ENCODE peak calls at places on chromosomes 4 and X, in ten cellular contexts. Q is erythroblast, P is ovary, H is upper lobe of left lung, N is adrenal gland, E is stomach, B is lower leg skin, V is K562, L is prostate gland, Z is breast epithelium. R is an unnamed sample.

GRCh38 chr4:140641789-140642439 is 73.2 kb upstream of the UCP1 start:
- DNase-seq in Q (no peak), P (peak), H (peak), N (no peak), E (peak), B (no peak), V (no peak), L (peak), Z (peak), R (no peak)

GRCh38 chrX:16138108-16138427 is 14.7 kb downstream of the GRPR start:
- DNase-seq in Q (no peak), P (no peak), H (no peak), N (no peak), E (no peak), B (no peak), V (no peak), L (no peak), Z (no peak), R (no peak)

GRCh38 chrX:152817082-152817744 is 13.3 kb downstream of the CETN2 start:
- DNase-seq in Q (peak), P (no peak), H (no peak), N (no peak), E (no peak), B (no peak), V (peak), L (no peak), Z (no peak), R (no peak)

GRCh38 chr4:3291969-3292570 is 751 bp upstream of the RGS12 start:
- DNase-seq in Q (peak), P (peak), H (peak), N (peak), E (peak), B (peak), V (peak), L (peak), Z (peak), R (peak)

GRCh38 chrX:130704053-130705038 is 198.7 kb downstream of the ENOX2 start:
- DNase-seq in Q (no peak), P (no peak), H (no peak), N (no peak), E (no peak), B (no peak), V (no peak), L (no peak), Z (no peak), R (no peak)

GRCh38 chr4:77167866-77168265 is 10.9 kb downstream of the CCNG2 start:
- DNase-seq in Q (no peak), P (no peak), H (no peak), N (no peak), E (no peak), B (no peak), V (no peak), L (no peak), Z (no peak), R (no peak)

GRCh38 chr4:151169223-151169622 is 69.8 kb downstream of the RPS3A start:
- DNase-seq in Q (no peak), P (peak), H (peak), N (peak), E (peak), B (peak), V (no peak), L (no peak), Z (no peak), R (no peak)

GRCh38 chr4:127809173-127809800 is 27.2 kb downstream of the HSPA4L start:
- DNase-seq in Q (no peak), P (no peak), H (no peak), N (no peak), E (no peak), B (no peak), V (no peak), L (no peak), Z (no peak), R (no peak)

GRCh38 chrX:46961574-46962279 is 49.5 kb downstream of the JADE3 start:
- DNase-seq in Q (no peak), P (no peak), H (no peak), N (no peak), E (no peak), B (no peak), V (no peak), L (no peak), Z (no peak), R (no peak)

GRCh38 chr4:75542824-75543223 is 13.0 kb upstream of the ODAPH start:
- DNase-seq in Q (no peak), P (no peak), H (no peak), N (no peak), E (no peak), B (no peak), V (no peak), L (no peak), Z (no peak), R (peak)

GRCh38 chr4:146243141-146243882 is 29.0 kb downstream of the REELD1 start:
- DNase-seq in Q (peak), P (no peak), H (no peak), N (peak), E (no peak), B (no peak), V (peak), L (no peak), Z (no peak), R (no peak)

GRCh38 chrX:45710081-45710801 is 509.6 kb upstream of the DIPK2B start:
- DNase-seq in Q (no peak), P (no peak), H (no peak), N (no peak), E (no peak), B (no peak), V (no peak), L (no peak), Z (no peak), R (no peak)

GRCh38 chr4:151644625-151645024 is 116.2 kb downstream of the GATB start:
- DNase-seq in Q (peak), P (no peak), H (no peak), N (no peak), E (no peak), B (no peak), V (peak), L (no peak), Z (no peak), R (peak)

GRCh38 chr4:44447563-44448504 is 775 bp downstream of the KCTD8 start:
- DNase-seq in Q (peak), P (peak), H (peak), N (peak), E (peak), B (peak), V (no peak), L (peak), Z (peak), R (no peak)
- TF ChIP-seq POLR2A in Q (no peak), P (no peak), H (no peak), N (peak), E (no peak), B (no peak), V (no peak), L (no peak), Z (no peak), R (no peak)

GRCh38 chrX:54044877-54045328 is 630 bp upstream of the PHF8 start:
- DNase-seq in Q (no peak), P (no peak), H (no peak), N (no peak), E (no peak), B (no peak), V (no peak), L (no peak), Z (no peak), R (no peak)
- TF ChIP-seq POLR2A in Q (no peak), P (no peak), H (no peak), N (peak), E (no peak), B (no peak), V (no peak), L (no peak), Z (no peak), R (no peak)

DNA sequence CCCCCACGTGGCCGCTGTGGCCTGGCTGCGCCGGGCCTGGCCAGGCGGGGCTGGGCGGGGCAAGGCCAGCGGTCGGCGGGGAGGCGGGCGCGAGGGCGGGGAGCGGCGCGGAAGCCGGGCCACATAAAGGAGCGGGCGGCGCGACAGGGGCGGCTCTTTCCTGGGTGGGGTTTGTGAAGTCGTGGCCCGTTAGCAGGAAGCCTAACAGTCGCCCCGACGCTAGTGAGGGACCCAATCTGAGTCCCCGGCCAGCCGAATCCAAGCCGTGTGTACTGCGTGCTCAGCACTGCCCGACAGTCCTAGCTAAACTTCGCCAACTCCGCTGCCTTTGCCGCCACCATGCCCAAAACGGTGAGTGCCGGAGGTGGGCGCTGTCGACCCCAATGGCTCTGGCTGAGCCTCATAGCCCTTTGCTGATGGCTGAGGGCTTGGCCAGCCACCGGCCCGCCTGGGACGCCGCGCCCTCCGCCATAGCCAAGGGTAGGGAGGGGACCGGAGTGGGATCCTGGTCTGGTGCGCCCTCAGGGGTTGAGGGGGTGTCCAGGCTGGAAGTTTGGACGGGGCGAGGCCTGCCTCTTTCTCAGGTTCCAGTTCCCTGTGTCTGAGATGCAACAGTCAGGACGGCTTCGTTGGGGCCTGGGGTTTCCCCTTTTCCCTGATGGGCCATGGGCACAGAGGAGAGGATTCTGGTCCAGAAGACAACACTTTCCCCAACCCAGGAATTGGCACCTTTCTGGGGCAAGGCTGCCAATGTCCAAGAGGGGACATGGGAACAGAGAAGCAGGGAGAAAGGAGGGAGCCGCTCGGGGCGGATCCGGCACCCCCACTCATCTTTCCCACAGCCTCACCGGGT is at the start of gene MSN:
- DNase-seq in Q (peak), P (peak), H (peak), N (peak), E (peak), B (peak), V (peak), L (peak), Z (peak), R (peak)
- TF ChIP-seq POLR2A in Q (peak), P (peak), H (no peak), N (peak), E (no peak), B (no peak), V (peak), L (peak), Z (peak), R (peak)

DNA sequence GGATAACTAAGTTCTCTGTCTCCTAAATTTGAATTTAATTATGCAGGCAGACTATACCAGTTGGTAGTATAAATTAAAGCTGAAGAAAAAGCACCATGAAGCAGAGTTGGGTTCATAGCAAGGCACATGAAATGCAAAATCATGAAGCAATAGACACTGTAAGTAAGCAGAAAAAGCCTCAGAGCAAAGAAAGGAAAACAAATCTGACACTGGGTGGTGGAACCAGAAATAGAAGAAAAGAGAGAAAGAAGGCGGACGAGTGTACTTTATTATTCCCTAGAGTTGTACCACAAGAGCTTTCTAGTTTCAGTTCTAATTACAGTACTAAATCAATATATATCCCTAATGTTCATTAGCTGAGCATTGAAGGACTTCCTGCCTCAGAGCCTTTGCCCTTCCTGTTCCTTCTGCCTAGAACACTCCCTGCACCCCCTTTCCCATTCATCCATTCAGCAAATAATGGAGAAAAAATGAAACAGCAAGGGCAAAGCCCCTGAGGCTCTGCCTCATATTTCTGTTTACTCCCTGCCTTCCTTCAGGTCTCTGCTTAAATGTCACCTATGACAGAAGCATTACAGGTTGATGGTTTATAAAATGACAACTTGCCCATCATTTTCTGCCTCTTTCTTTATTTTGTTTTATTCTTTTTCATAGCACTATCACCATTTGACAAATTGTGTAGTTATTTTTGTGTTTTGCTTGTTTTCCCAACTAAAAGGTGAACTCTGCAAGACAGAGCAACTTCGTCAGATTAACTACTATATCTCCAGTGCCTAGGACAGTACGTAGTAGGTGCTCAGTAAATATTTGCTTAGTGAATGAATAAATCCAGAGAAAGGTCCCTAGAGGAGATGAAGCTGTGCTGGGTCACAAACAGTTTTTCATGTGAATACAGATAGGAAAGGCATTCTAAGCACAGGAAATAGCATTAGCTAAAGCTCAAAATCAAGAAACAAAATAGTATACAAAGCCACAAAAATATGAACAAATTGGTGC is 154.0 kb upstream of the RASGEF1B start:
- DNase-seq in Q (no peak), P (no peak), H (no peak), N (no peak), E (no peak), B (no peak), V (no peak), L (no peak), Z (no peak), R (no peak)
- TF ChIP-seq POLR2A in Q (no peak), P (no peak), H (no peak), N (no peak), E (no peak), B (no peak), V (no peak), L (no peak), Z (no peak), R (no peak)

DNA sequence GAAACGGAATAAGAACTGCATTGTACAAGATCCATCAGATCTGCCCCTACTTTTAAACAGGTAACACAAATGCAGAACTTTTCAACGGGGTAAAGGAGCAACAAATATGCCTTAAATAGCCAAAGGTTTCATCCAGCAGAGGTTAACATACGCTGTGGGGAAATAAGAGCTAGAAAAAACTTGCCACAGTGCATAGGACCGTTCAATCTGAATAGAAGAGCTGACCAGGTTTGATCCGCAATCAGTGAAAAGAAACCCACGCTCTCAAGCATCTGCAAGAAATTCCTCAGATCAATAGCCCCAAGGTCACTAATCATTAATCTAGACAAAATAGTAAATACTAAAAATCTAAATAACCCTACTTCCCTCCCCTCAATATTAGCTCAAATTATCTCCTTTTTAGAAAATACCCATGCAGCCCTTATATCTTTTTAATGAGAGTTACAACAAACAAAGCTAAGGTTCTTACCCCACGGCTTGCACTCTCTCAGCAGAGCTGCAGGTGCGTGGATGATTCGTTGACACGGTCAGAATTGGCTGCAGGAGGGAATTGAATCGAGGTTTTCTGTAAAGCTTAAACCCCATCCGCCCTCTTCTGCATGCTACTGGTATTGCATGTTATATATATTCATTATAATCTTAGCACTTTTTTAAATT is at the start of gene TLR10:
- DNase-seq in Q (peak), P (peak), H (peak), N (peak), E (peak), B (no peak), V (peak), L (peak), Z (no peak), R (no peak)
- TF ChIP-seq POLR2A in Q (no peak), P (no peak), H (no peak), N (no peak), E (no peak), B (no peak), V (no peak), L (no peak), Z (no peak), R (no peak)

GRCh38 chrX:13084611-13085010 is 40.2 kb upstream of the FAM9C start:
- DNase-seq in Q (no peak), P (no peak), H (no peak), N (no peak), E (no peak), B (no peak), V (no peak), L (no peak), Z (no peak), R (no peak)

GRCh38 chrX:13085533-13085932 is 41.1 kb upstream of the FAM9C start:
- DNase-seq in Q (no peak), P (no peak), H (no peak), N (no peak), E (no peak), B (no peak), V (no peak), L (no peak), Z (no peak), R (no peak)

GRCh38 chrX:13081385-13082285 is 37.2 kb upstream of the FAM9C start:
- DNase-seq in Q (no peak), P (no peak), H (no peak), N (no peak), E (no peak), B (no peak), V (no peak), L (no peak), Z (no peak), R (no peak)

GRCh38 chrX:13080128-13080795 is 35.8 kb upstream of the FAM9C start:
- DNase-seq in Q (no peak), P (no peak), H (no peak), N (no peak), E (no peak), B (no peak), V (no peak), L (no peak), Z (no peak), R (no peak)

GRCh38 chrX:13082286-13083065 is 38.1 kb upstream of the FAM9C start:
- DNase-seq in Q (no peak), P (no peak), H (no peak), N (no peak), E (no peak), B (no peak), V (no peak), L (no peak), Z (no peak), R (no peak)
- TF ChIP-seq POLR2A in Q (no peak), P (no peak), H (no peak), N (no peak), E (no peak), B (no peak), V (no peak), L (no peak), Z (no peak), R (no peak)

DNA sequence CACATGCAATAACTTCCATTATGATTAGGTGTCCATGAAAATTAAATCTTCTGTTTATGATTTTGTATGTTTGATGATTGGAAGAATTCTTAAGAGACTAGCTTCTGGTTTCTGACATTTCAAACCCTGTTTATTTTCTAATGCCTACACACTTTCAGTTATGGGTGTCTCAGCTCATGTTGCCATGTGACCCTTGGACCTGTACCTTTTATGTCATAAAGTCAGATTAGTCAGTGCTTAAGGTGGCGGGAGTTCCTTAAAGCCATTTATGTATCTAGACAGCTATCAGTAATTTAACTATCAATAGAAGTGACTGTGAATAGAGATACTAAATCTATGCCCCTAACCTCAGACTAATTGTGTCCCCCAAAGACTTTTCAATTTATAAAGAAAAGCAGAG is 155.6 kb downstream of the GBA3 start:
- DNase-seq in Q (no peak), P (no peak), H (no peak), N (no peak), E (no peak), B (no peak), V (no peak), L (no peak), Z (no peak), R (no peak)
- TF ChIP-seq POLR2A in Q (no peak), P (no peak), H (no peak), N (no peak), E (no peak), B (no peak), V (no peak), L (no peak), Z (no peak), R (no peak)

DNA sequence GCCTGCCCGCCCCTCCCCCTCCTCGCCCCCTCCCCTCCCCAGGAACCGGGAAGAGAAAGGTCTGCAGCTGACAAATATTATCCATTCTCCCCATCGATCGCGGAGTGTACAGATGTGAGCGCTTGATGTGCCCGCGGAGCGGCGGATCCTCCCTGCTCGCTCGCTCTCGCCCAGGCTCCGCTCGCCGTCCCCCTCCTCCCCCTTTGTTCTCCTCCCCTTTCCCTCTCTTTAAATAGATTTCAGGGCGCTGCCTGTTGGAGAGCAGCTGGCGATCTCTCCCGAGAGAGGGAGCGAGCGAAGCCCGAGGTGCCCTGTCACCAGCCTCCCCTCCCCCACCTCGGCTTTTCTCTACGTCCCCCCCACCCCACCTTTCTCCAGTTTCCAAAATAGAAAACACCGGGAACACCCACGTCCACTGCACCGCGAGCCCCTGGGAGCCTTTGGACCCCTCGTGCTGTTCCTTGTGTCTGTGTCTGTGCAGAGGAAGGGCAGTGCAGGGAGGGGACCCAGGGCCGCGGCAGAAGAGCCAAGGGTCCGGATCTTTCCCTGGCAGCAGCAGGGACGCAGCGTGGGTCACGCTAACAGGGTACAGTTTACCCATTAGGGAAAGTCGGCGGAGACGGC is 56.6 kb upstream of the BCOR start:
- DNase-seq in Q (peak), P (peak), H (no peak), N (peak), E (no peak), B (no peak), V (peak), L (no peak), Z (no peak), R (peak)
- TF ChIP-seq POLR2A in Q (no peak), P (no peak), H (no peak), N (peak), E (no peak), B (no peak), V (peak), L (no peak), Z (no peak), R (no peak)

DNA sequence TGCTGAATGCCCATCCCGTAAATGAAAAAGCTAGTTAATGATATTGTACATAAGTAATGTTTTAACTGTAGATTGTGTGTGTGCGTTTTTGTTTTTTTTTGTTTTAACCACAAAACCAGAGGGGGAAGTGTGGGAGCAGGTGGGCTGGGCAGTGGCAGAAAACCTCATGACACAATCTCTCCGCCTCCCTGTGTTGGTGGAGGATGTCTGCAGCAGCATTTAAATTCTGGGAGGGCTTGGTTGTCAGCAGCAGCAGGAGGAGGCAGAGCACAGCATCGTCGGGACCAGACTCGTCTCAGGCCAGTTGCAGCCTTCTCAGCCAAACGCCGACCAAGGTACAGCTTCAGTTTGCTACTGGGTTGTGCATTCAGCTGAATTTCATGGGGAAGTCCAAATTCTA is at the start of gene SPP1:
- DNase-seq in Q (no peak), P (no peak), H (peak), N (no peak), E (no peak), B (no peak), V (no peak), L (no peak), Z (no peak), R (no peak)
- TF ChIP-seq POLR2A in Q (no peak), P (no peak), H (no peak), N (no peak), E (no peak), B (no peak), V (no peak), L (no peak), Z (no peak), R (no peak)

R was measured in H54.